ENCODE peak calls at places on chromosomes 7 and 10, in four cellular contexts. W is neural crest cell, S is bronchial epithelial cell, F is GM10248. X is an unnamed sample.

GRCh38 chr10:123569436-123570010 is 96.6 kb upstream of the GPR26 start:
- DNase-seq in S (no peak), F (no peak), W (no peak), X (no peak)

GRCh38 chr7:1558181-1558811 is 2.3 kb upstream of the TMEM184A start:
- DNase-seq in F (no peak), W (no peak), S (no peak), X (peak; percentile 63)

GRCh38 chr10:70193391-70193844 is 23.1 kb upstream of the SAR1A start:
- DNase-seq in S (peak; percentile 26), F (no peak), W (no peak), X (no peak)

GRCh38 chr10:133201948-133202725 is 27.9 kb upstream of the UTF1 start:
- DNase-seq in W (no peak), S (no peak), F (no peak), X (no peak)

GRCh38 chr10:89086801-89087513 is 96.4 kb downstream of the FAS start:
- DNase-seq in S (no peak), W (no peak), F (no peak), X (peak; percentile 79)

GRCh38 chr10:31320598-31321211 is 1.7 kb downstream of the ZEB1 start:
- DNase-seq in W (no peak), F (peak; percentile 42), S (peak; percentile 16), X (peak; percentile 34)

GRCh38 chr10:963186-963585 is 25.0 kb upstream of the GTPBP4 start:
- DNase-seq in S (no peak), W (no peak), F (no peak), X (no peak)

GRCh38 chr10:14447112-14447839 is 116.6 kb upstream of the FRMD4A start:
- DNase-seq in S (no peak), W (no peak), F (no peak), X (no peak)

GRCh38 chr7:157795631-157796030 is 458.8 kb downstream of the DNAJB6 start:
- DNase-seq in W (no peak), S (no peak), F (no peak), X (no peak)

GRCh38 chr10:88886557-88886956 is 6.5 kb downstream of the STAMBPL1 start:
- DNase-seq in S (no peak), W (no peak), F (peak; percentile 38), X (no peak)

GRCh38 chr10:99435986-99436633 is 5.7 kb upstream of the GOT1 start:
- DNase-seq in W (no peak), F (no peak), S (peak; percentile 58), X (no peak)

GRCh38 chr10:93745411-93746065 is 12.2 kb upstream of the LGI1 start:
- DNase-seq in W (no peak), S (no peak), F (no peak), X (no peak)
- TF ChIP-seq CTCF in W (peak; percentile 44), S (no peak), F (no peak), X (no peak)

GRCh38 chr7:129433823-129434171 is 435 bp upstream of the STRIP2 start:
- DNase-seq in W (no peak), S (no peak), F (peak; percentile 27), X (peak; percentile 79)
- TF ChIP-seq CTCF in W (peak; percentile 51), S (no peak), F (no peak), X (no peak)

GRCh38 chr10:61021926-61022325 is 77.9 kb upstream of the RHOBTB1 start:
- DNase-seq in F (no peak), S (no peak), W (no peak), X (no peak)

GRCh38 chr10:61020420-61021158 is 76.6 kb upstream of the RHOBTB1 start:
- DNase-seq in W (no peak), S (no peak), F (no peak), X (no peak)

GRCh38 chr10:61028861-61029361 is 84.9 kb upstream of the RHOBTB1 start:
- DNase-seq in F (no peak), S (peak; percentile 81), W (no peak), X (no peak)

GRCh38 chr10:61023053-61023452 is 79.1 kb upstream of the RHOBTB1 start:
- DNase-seq in S (no peak), F (no peak), W (no peak), X (no peak)

DNA sequence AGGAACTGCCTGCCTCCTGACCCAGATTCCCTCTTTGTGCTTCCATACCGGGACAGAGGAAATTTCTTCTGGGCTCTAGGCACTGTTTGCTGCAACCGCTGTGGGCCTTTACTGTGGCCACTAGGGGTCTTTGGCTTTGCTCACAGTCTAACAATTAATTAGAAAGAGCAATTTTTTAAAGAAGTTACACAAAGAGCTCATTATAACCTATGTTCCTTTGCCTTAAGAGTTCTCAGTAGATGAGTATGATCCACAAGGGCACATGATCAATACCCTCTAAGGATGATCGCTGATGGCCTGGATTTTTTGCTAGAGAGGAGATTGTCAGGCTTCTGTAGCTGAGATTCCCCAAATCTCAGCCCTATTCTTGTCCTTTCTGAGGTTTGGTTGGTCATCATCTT is 80.8 kb upstream of the RHOBTB1 start:
- DNase-seq in S (peak; percentile 4), F (no peak), W (peak; percentile 15), X (no peak)
- TF ChIP-seq CTCF in S (peak; percentile 50), F (peak; percentile 28), W (peak; percentile 73), X (peak; percentile 30)

GRCh38 chr7:101625076-101625914 is 3.8 kb downstream of the MYL10 start:
- DNase-seq in W (no peak), F (no peak), S (no peak), X (no peak)
- TF ChIP-seq CTCF in W (no peak), F (no peak), S (no peak), X (no peak)

X was measured in left lung.